ENCODE peak calls at places on chromosomes 11 and 22, in four cellular contexts. J is breast epithelium, Y is endothelial cell of umbilical vein, C is HL-60. A is an unnamed sample.

GRCh38 chr22:36197065-36197440 is 4.6 kb downstream of the APOL4 start:
- DNase-seq in C (no peak), J (no peak), Y (peak), A (peak)

GRCh38 chr11:86632499-86633269 is 39.7 kb downstream of the ME3 start:
- DNase-seq in Y (peak), C (no peak), J (no peak), A (peak)

GRCh38 chr22:48576333-48577013 is 1251.2 kb downstream of the BRD1 start:
- DNase-seq in C (no peak), Y (no peak), J (no peak), A (no peak)

GRCh38 chr11:8694137-8694536 is 11.5 kb downstream of the RPL27A start:
- DNase-seq in Y (no peak), J (no peak), C (no peak), A (no peak)

GRCh38 chr11:116533186-116533825 is 239.5 kb downstream of the BUD13 start:
- DNase-seq in J (no peak), Y (no peak), C (no peak), A (peak)

GRCh38 chr11:86931965-86932332 is 23.2 kb downstream of the FZD4 start:
- DNase-seq in C (no peak), J (no peak), Y (peak), A (no peak)

GRCh38 chr11:72154816-72155215 is 19.3 kb downstream of the FOLR3 start:
- DNase-seq in Y (no peak), C (no peak), J (no peak), A (no peak)

GRCh38 chr11:33630936-33631748 is 69.5 kb downstream of the C11orf91 start:
- DNase-seq in Y (no peak), C (no peak), J (no peak), A (no peak)

GRCh38 chr22:35984776-35985175 is 43.8 kb downstream of the RBFOX2 start:
- DNase-seq in J (no peak), Y (no peak), C (no peak), A (no peak)

GRCh38 chr22:50671641-50672040 is 982 bp upstream of the SHANK3 start:
- DNase-seq in J (no peak), C (no peak), Y (peak), A (no peak)

GRCh38 chr11:83831929-83832328 is 545.8 kb upstream of the CCDC90B start:
- DNase-seq in Y (no peak), J (no peak), C (no peak), A (no peak)

GRCh38 chr22:43230983-43231723 is 44.2 kb upstream of the TTLL12 start:
- DNase-seq in Y (peak), J (no peak), C (peak), A (no peak)

GRCh38 chr11:67372993-67373915 is at the start of gene CLCF1:
- DNase-seq in Y (no peak), J (peak), C (peak), A (peak)

GRCh38 chr11:62911137-62912130 is 9.7 kb downstream of the CHRM1 start:
- DNase-seq in J (no peak), C (peak), Y (no peak), A (no peak)

GRCh38 chr11:44110231-44110679 is 14.8 kb downstream of the EXT2 start:
- DNase-seq in J (peak), Y (peak), C (peak), A (no peak)

GRCh38 chr11:115207166-115207591 is 297.0 kb downstream of the CADM1 start:
- DNase-seq in C (no peak), Y (no peak), J (no peak), A (no peak)

GRCh38 chr22:19807914-19808872 is 46.5 kb downstream of the GNB1L start:
- DNase-seq in Y (no peak), J (no peak), C (no peak), A (peak)

GRCh38 chr22:41620646-41621098 is at the start of gene DESI1:
- DNase-seq in C (no peak), J (no peak), Y (no peak), A (no peak)

GRCh38 chr11:65150513-65151271 is 16.4 kb upstream of the SYVN1 start:
- DNase-seq in C (peak), J (peak), Y (peak), A (peak)

GRCh38 chr11:129023968-129024676 is 81.5 kb upstream of the TP53AIP1 start:
- DNase-seq in J (peak), C (no peak), Y (peak), A (no peak)

GRCh38 chr11:130652671-130653335 is 204.4 kb downstream of the ADAMTS15 start:
- DNase-seq in Y (no peak), C (peak), J (peak), A (peak)

GRCh38 chr11:65639623-65640482 is 2.0 kb downstream of the SIPA1 start:
- DNase-seq in C (peak), Y (peak), J (no peak), A (no peak)

GRCh38 chr11:64585150-64585549 is 5.9 kb upstream of the SLC22A12 start:
- DNase-seq in J (no peak), Y (no peak), C (no peak), A (peak)

GRCh38 chr11:43969543-43969942 is 27.1 kb downstream of the C11orf96 start:
- DNase-seq in C (no peak), J (no peak), Y (no peak), A (no peak)

GRCh38 chr22:26485991-26486390 is 2.3 kb downstream of the SRRD start:
- DNase-seq in Y (no peak), J (no peak), C (no peak), A (no peak)

GRCh38 chr11:61769169-61769920 is 16.9 kb downstream of the MYRF start:
- DNase-seq in J (no peak), Y (no peak), C (no peak), A (no peak)

GRCh38 chr22:41482319-41482935 is 13.5 kb downstream of the ACO2 start:
- DNase-seq in Y (no peak), J (no peak), C (peak), A (no peak)

GRCh38 chr11:34439521-34440258 is 956 bp downstream of the CAT start:
- DNase-seq in J (no peak), C (no peak), Y (no peak), A (no peak)

DNA sequence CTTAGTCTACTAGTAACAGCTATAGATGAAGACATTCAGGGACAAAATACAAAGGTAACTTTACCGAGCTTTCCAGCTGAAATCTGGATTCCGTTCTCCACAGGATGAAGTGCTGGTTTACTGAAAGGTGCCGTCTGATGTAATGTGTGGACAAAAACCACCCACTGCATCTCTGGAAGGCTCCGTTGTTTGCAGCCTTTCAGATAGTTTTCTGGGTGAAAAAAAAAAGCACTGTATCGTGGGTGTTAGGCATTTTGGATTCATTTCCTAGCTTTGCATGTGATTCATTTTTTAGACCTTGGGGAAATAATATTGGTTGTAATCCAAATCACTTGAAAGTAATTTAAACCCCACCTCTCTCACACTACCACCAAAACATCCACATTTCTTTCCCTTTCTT is 10.4 kb downstream of the JAM3 start:
- DNase-seq in C (no peak), Y (no peak), J (no peak), A (no peak)
- TF ChIP-seq POLR2AphosphoS5 in C (no peak), Y (no peak), J (no peak), A (no peak)

DNA sequence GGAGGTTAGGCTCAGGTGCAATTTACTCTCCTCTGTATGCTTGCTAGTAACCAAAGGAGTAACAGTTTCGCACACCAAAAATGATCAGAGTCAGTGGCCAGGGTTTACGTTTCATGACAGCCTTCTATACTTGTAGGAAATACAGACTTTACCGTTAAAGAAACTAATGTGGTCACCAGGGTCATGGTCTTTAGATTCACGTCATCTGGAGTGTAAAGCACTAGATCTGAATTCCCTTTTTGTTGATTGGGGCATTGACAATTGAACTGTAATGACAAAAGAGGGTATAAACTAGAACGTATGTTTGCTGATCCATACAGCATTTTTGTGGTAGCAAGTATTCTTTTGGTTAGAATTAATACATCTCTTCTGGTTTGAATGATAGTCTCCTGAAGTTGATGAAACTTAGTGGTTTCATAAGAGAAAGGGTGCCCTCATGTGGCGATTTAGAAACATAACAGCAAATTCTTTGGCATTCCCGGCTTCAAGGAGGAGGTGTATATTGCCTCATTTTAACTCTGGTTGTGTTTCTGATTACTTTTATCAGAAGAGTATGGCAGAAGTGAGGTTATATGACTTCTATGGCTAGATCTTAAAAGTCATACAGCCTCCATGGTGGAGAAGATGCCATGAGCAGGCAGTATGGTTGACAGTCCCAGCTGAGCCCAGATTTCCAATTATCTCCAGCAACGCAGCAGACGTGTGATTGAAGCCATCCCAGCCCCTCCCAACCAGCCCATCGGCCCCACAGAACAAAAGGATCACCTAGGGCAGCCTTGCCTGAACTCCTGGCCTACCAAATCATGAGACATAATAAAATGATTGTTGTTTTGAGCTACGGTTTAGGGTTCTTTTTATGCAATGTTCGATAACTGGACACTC is 35.1 kb downstream of the MMP7 start:
- DNase-seq in J (no peak), Y (peak), C (peak), A (no peak)
- TF ChIP-seq CTCF in J (peak), Y (peak), C (peak), A (peak)

GRCh38 chr22:30575011-30575671 is 676 bp upstream of the GAL3ST1 start:
- DNase-seq in J (peak), C (no peak), Y (no peak), A (no peak)
- TF ChIP-seq POLR2AphosphoS5 in J (no peak), C (peak), Y (peak), A (peak)

GRCh38 chr11:134815404-134815803 is 403.4 kb upstream of the B3GAT1 start:
- DNase-seq in J (no peak), Y (no peak), C (no peak), A (no peak)

GRCh38 chr11:134822930-134823329 is 410.9 kb upstream of the B3GAT1 start:
- DNase-seq in J (no peak), Y (no peak), C (no peak), A (no peak)

GRCh38 chr11:134818531-134818930 is 406.5 kb upstream of the B3GAT1 start:
- DNase-seq in Y (no peak), C (no peak), J (no peak), A (no peak)

GRCh38 chr11:134821422-134821821 is 409.4 kb upstream of the B3GAT1 start:
- DNase-seq in Y (no peak), J (no peak), C (no peak), A (no peak)

GRCh38 chr11:134819026-134819425 is 407.0 kb upstream of the B3GAT1 start:
- DNase-seq in C (no peak), Y (no peak), J (no peak), A (no peak)
- TF ChIP-seq CTCF in C (no peak), Y (no peak), J (no peak), A (no peak)

GRCh38 chr22:46035742-46036557 is 59.0 kb upstream of the WNT7B start:
- DNase-seq in J (peak), Y (peak), C (peak), A (peak)

GRCh38 chr22:46038174-46038487 is 61.2 kb upstream of the WNT7B start:
- DNase-seq in J (no peak), Y (no peak), C (no peak), A (no peak)

GRCh38 chr22:46035380-46035741 is 58.4 kb upstream of the WNT7B start:
- DNase-seq in J (no peak), C (no peak), Y (no peak), A (no peak)

GRCh38 chr22:46038516-46039430 is 61.8 kb upstream of the WNT7B start:
- DNase-seq in C (no peak), J (no peak), Y (no peak), A (peak)

DNA sequence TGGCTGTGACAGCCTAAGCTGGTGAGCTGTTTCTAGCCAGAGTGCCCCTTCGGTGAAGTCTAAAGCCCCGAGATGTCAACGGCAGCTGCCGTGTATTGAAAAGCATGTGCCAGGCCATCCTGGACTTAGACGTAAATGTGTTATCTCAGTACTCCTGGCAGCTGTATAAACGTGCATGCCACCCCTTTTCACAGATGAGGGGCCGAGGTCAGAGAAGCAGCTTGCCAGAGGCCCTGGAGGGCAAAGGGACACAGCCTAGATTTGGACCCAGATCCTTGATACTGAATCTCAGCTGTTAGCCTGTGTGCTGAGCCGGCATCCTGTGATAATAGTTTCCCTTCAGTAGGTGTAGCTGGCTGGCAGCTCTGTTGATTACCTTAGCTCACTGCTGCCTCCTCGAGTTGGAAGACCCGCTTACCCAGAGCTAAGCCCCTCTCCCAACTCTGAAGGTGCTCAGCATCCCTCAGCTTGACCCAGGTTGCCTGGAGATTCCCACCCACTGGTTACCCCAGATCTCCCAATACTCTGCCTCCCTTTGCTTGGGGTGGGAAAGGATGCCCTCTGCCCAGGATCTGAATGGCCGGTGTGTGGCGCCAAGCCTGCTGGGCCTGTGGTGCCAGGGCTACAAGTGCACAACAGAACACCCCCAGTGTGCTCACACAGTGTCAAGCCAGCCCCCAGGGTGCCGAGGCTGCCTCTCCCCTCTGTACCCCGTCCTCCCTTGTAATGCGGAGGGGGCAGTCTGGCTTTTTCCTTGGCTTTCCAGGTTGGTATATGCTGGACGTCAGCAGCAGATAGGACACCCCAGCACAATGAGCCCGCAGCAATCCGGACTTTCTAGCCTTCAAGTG is 59.8 kb upstream of the WNT7B start:
- DNase-seq in Y (peak), C (peak), J (no peak), A (peak)
- TF ChIP-seq POLR2AphosphoS5 in Y (no peak), C (no peak), J (no peak), A (no peak)

GRCh38 chr11:20397281-20397680 is 9.8 kb downstream of the PRMT3 start:
- DNase-seq in C (peak), Y (peak), J (no peak), A (no peak)
- TF ChIP-seq CTCF in C (peak), Y (peak), J (peak), A (peak)

DNA sequence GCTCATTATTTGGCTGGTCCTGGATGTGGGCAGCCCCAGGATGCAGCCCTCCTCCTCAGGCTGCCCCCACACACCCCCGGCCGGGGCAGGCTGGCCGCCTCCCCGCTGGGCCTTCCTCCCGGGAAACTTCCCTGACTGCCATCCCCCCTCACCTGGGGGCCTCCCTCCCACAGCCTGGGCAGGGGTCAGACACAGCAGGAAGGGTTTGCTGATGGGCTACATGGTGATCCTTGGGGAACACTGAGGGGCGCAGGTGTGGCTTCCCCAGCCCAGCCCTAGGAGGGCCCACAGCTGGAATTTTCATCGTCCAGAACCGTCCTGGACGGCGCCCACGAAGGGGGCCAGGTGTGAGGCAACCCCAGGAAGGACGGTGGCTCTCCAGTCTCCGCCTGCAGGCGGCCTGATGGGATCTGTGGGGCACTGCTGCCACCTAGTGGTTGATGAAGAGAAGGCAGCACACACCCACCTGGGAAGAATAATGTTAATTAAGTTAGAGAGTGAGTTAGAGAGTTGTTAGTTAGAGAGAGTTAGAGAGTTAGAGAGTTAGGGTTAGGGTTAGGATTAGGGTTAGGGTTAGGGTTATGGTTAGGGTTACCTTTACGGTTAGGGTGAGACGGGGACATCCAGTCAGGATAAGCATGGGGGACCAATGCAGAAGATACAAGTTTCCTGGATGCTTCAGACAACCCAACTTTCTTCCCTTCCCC is 75.9 kb upstream of the PRR5 start:
- DNase-seq in Y (peak), C (peak), J (peak), A (peak)
- TF ChIP-seq POLR2AphosphoS5 in Y (no peak), C (no peak), J (no peak), A (no peak)

GRCh38 chr11:12123799-12124198 is 13.4 kb downstream of the MICAL2 start:
- DNase-seq in J (no peak), Y (no peak), C (no peak), A (no peak)

GRCh38 chr11:12121011-12121410 is 10.6 kb downstream of the MICAL2 start:
- DNase-seq in C (no peak), Y (no peak), J (no peak), A (no peak)

GRCh38 chr11:12121504-12121903 is 11.1 kb downstream of the MICAL2 start:
- DNase-seq in J (no peak), Y (no peak), C (no peak), A (no peak)

GRCh38 chr11:12123177-12123576 is 12.8 kb downstream of the MICAL2 start:
- DNase-seq in C (no peak), J (no peak), Y (no peak), A (no peak)

DNA sequence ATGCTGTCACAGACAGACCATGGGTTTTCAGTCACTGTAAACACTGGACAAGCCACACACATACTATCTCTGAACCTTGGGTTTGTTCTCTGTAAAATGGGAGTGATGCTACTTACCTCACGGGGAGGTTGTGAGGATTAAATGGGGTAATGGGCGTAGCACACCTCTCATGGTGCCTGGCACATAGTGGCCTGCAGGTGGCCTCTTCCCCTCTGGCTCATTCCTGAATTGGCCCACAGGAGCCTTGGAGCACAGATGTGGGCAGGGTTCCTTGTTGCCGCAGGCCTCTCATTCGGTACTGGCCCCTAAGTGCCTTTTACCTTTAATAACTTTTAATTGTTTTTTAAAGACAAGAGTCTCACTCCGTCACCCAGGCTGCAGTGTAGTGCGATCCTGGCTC is 11.7 kb downstream of the MICAL2 start:
- DNase-seq in J (no peak), Y (no peak), C (no peak), A (no peak)
- TF ChIP-seq CTCF in J (no peak), Y (peak), C (peak), A (peak)